ENCODE peak calls at places on chromosomes 7 and 10, in nine cellular contexts. F, O, X, G, W, C, V, D and A are unnamed samples.

GRCh38 chr7:155356323-155357105 is 58.8 kb downstream of the INSIG1 start:
- DNase-seq in F (no peak), O (no peak), X (no peak), G (no peak), W (peak), C (no peak), V (no peak), D (no peak), A (no peak)

GRCh38 chr10:113463777-113464176 is 89.1 kb upstream of the HABP2 start:
- DNase-seq in F (no peak), O (no peak), X (no peak), G (no peak), W (no peak), C (peak), V (no peak), D (no peak), A (no peak)

GRCh38 chr7:127873151-127873550 is 158.1 kb downstream of the LRRC4 start:
- DNase-seq in F (no peak), O (no peak), X (no peak), G (no peak), W (peak), C (no peak), V (no peak), D (no peak), A (no peak)

GRCh38 chr7:21543528-21544302 is 876 bp downstream of the DNAH11 start:
- DNase-seq in F (no peak), O (no peak), X (no peak), G (no peak), W (no peak), C (peak), V (no peak), D (no peak), A (peak)

GRCh38 chr10:29522038-29522855 is 112.5 kb downstream of the SVIL start:
- DNase-seq in F (no peak), O (peak), X (no peak), G (no peak), W (no peak), C (peak), V (no peak), D (no peak), A (peak)

GRCh38 chr7:83677180-83677866 is 28.4 kb upstream of the SEMA3E start:
- DNase-seq in F (no peak), O (no peak), X (no peak), G (no peak), W (no peak), C (peak), V (peak), D (no peak), A (no peak)

GRCh38 chr7:115043605-115044004 is 121.7 kb downstream of the MDFIC start:
- DNase-seq in F (no peak), O (no peak), X (no peak), G (no peak), W (no peak), C (no peak), V (no peak), D (no peak), A (no peak)

GRCh38 chr10:94183666-94184264 is 179.0 kb downstream of the NOC3L start:
- DNase-seq in F (no peak), O (no peak), X (no peak), G (no peak), W (no peak), C (peak), V (peak), D (no peak), A (no peak)

GRCh38 chr10:73899401-73899780 is 11.5 kb upstream of the PLAU start:
- DNase-seq in F (no peak), O (no peak), X (no peak), G (no peak), W (no peak), C (peak), V (peak), D (no peak), A (no peak)

GRCh38 chr7:74560081-74560719 is 97.3 kb upstream of the GTF2I start:
- DNase-seq in F (no peak), O (no peak), X (no peak), G (no peak), W (no peak), C (no peak), V (no peak), D (no peak), A (no peak)